ENCODE peak calls at places on chromosomes 2 and 18, in seven cellular contexts. D, J, O, H, K, X and Z are unnamed samples. For H3K4me1 and H3K9me3, the result is how much of the 10 kb centered on the place peaks cover.

GRCh38 chr2:68645523-68645922 is 2.1 kb downstream of the PROKR1 start:
- DNase-seq in D (no peak), J (no peak), O (no peak), H (no peak), K (no peak), X (no peak), Z (no peak)

GRCh38 chr18:34709631-34710429 is at the start of gene DTNA:
- DNase-seq in D (no peak), J (peak), O (no peak), H (no peak), K (no peak), X (no peak), Z (no peak)

GRCh38 chr2:148602918-148603561 is 41.5 kb upstream of the EPC2 start:
- DNase-seq in D (no peak), J (no peak), O (no peak), H (no peak), K (no peak), X (no peak), Z (no peak)

GRCh38 chr2:71069376-71069775 is 928 bp downstream of the NAGK start:
- DNase-seq in D (no peak), J (no peak), O (no peak), H (no peak), K (no peak), X (no peak), Z (no peak)

GRCh38 chr2:70440621-70441020 is 113.0 kb downstream of the TGFA start:
- DNase-seq in D (no peak), J (no peak), O (no peak), H (peak), K (no peak), X (peak), Z (no peak)

GRCh38 chr2:147331790-147332419 is 512.9 kb upstream of the ACVR2A start:
- DNase-seq in D (no peak), J (peak), O (no peak), H (peak), K (no peak), X (peak), Z (no peak)

GRCh38 chr2:180979086-180979934 is 1.1 kb upstream of the UBE2E3 start:
- DNase-seq in D (no peak), J (peak), O (no peak), H (peak), K (no peak), X (no peak), Z (no peak)

GRCh38 chr18:58552057-58552461 is 76.8 kb downstream of the ALPK2 start:
- DNase-seq in D (no peak), J (no peak), O (no peak), H (no peak), K (no peak), X (no peak), Z (no peak)

GRCh38 chr2:75716406-75716805 is 5.7 kb upstream of the GCFC2 start:
- DNase-seq in D (no peak), J (no peak), O (no peak), H (no peak), K (no peak), X (no peak), Z (no peak)

GRCh38 chr18:62505669-62506494 is 16.9 kb upstream of the ZCCHC2 start:
- DNase-seq in D (no peak), J (no peak), O (no peak), H (peak), K (no peak), X (no peak), Z (no peak)

GRCh38 chr2:159736048-159736447 is 23.7 kb downstream of the MARCHF7 start:
- DNase-seq in D (no peak), J (no peak), O (no peak), H (no peak), K (no peak), X (no peak), Z (no peak)

GRCh38 chr18:37122877-37123276 is 293.9 kb downstream of the KIAA1328 start:
- DNase-seq in D (no peak), J (no peak), O (no peak), H (no peak), K (no peak), X (no peak), Z (no peak)

GRCh38 chr18:9996104-9996503 is 82.3 kb downstream of the VAPA start:
- DNase-seq in D (no peak), J (no peak), O (no peak), H (no peak), K (no peak), X (no peak), Z (no peak)

GRCh38 chr2:234999740-235000425 is 48.1 kb downstream of the SH3BP4 start:
- DNase-seq in D (no peak), J (no peak), O (no peak), H (no peak), K (no peak), X (no peak), Z (no peak)

GRCh38 chr2:169462896-169463695 is 16.2 kb upstream of the BBS5 start:
- DNase-seq in D (no peak), J (no peak), O (no peak), H (no peak), K (no peak), X (no peak), Z (no peak)

GRCh38 chr2:188957646-188958045 is 16.5 kb upstream of the COL3A1 start:
- DNase-seq in D (no peak), J (no peak), O (no peak), H (no peak), K (no peak), X (no peak), Z (no peak)

GRCh38 chr2:6771539-6772365 is 94.0 kb downstream of the CMPK2 start:
- DNase-seq in D (no peak), J (no peak), O (no peak), H (no peak), K (no peak), X (no peak), Z (no peak)

GRCh38 chr2:64063924-64064331 is 44.7 kb upstream of the VPS54 start:
- DNase-seq in D (peak), J (no peak), O (no peak), H (no peak), K (no peak), X (no peak), Z (peak)

GRCh38 chr2:165898381-165898780 is 55.2 kb downstream of the TTC21B start:
- DNase-seq in D (no peak), J (no peak), O (no peak), H (no peak), K (no peak), X (no peak), Z (no peak)

GRCh38 chr2:118223487-118224136 is 135.3 kb downstream of the INSIG2 start:
- DNase-seq in D (no peak), J (no peak), O (no peak), H (no peak), K (no peak), X (peak), Z (no peak)

GRCh38 chr2:70712916-70713315 is 55.1 kb downstream of the ADD2 start:
- DNase-seq in D (no peak), J (no peak), O (no peak), H (no peak), K (no peak), X (no peak), Z (no peak)

GRCh38 chr2:20594957-20595356 is 55.9 kb downstream of the HS1BP3 start:
- DNase-seq in D (no peak), J (no peak), O (peak), H (no peak), K (no peak), X (no peak), Z (no peak)

GRCh38 chr2:20596973-20597867 is 53.7 kb downstream of the HS1BP3 start:
- DNase-seq in D (no peak), J (peak), O (peak), H (no peak), K (peak), X (no peak), Z (peak)

GRCh38 chr2:20596193-20596972 is 54.5 kb downstream of the HS1BP3 start:
- DNase-seq in D (no peak), J (no peak), O (no peak), H (no peak), K (no peak), X (no peak), Z (no peak)

GRCh38 chr2:20594048-20594750 is 56.7 kb downstream of the HS1BP3 start:
- DNase-seq in D (no peak), J (no peak), O (no peak), H (no peak), K (no peak), X (no peak), Z (peak)

GRCh38 chr2:20595439-20596192 is 55.3 kb downstream of the HS1BP3 start:
- DNase-seq in D (no peak), J (no peak), O (peak), H (no peak), K (no peak), X (no peak), Z (no peak)
- H3K4me1 ChIP-seq in D (under half), J (half or more), O (under half), H (under half), K (half or more), X (under half), Z (half or more)

DNA sequence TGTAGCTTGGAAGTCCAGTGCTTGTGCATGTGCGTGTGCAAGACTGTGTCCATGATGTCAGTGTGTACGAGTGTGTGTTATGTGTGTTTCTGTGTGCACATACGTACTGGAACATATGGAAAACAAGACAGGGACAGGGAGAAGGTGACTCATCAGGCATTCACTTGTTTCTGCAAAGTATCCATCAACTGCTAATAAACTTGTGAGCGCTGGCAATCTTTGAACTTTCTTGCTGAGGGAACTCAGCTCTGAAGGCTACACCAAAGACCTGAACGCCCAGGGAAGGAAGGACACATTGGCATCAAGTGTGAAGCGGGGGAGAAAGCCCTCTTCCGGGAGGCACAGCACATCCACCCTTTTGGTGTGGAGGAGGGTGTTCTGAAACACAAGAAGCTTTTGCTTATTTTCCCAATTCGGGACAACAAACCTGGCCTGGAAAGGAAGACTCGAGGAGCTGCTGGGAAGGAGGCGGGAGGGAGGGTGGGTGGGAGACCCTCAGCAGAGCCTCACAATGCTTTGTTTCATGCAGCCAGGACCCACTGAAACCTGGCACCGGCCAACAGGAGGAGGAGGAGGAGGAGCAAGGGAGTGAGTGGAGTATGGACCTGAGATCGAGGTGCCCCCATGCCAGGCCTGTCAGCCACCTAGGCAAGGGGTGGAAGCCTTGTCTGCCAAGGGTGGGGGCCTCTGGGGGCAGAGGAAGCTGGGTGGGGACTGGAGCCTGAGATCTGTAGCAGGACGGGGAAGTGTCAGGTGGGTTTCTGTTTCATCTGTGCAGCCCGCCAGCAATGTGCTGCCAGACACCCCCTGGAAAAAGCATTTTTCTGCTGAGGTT is 26.8 kb downstream of the SMAD7 start:
- DNase-seq in D (no peak), J (no peak), O (no peak), H (no peak), K (no peak), X (no peak), Z (no peak)
- H3K27ac ChIP-seq in D (peak), J (peak), O (peak), H (no peak), K (peak), X (no peak), Z (peak)

GRCh38 chr2:170926743-170927297 is 2.2 kb upstream of the GORASP2 start:
- DNase-seq in D (no peak), J (no peak), O (no peak), H (no peak), K (no peak), X (no peak), Z (no peak)
- H3K9me3 ChIP-seq in D (under half), J (under half), O (under half), H (under half), K (under half), X (under half), Z (under half)

DNA sequence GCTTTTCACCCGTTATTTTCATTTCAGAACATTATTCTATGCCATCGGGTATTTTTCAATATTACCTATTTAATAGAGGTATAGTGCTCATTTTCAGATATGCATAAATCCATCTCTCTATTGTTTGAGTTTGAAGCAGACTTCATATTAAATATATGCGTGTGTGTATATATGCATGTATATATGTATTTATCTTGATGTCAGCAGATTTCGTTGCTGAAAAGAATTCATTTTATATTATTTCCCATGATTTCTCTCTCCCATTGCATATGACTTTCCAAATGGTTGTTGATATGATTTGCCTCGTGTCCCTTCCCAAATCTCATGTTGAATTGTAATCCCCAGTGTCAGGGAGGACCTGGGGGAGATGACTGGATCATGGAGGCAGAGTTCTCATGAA is 28.6 kb upstream of the COPS8 start:
- DNase-seq in D (no peak), J (no peak), O (no peak), H (no peak), K (no peak), X (no peak), Z (no peak)
- H3K4me1 ChIP-seq in D (under half), J (under half), O (under half), H (under half), K (under half), X (under half), Z (under half)